ENCODE peak calls at places on chromosomes 13 and 19, in eight cellular contexts. S is GM12865, B is thoracic aorta, H is right atrium auricular region, Q is lung, C is BE2C, Z is GM12878, M is HFF-Myc. R is an unnamed sample.
A peak's percentile ranks its signal among the peaks of the same experiment; 100 is the strongest.

GRCh38 chr19:4988770-4989251 is 19.9 kb downstream of the KDM4B start:
- DNase-seq in B (peak; percentile 80), H (peak; percentile 82), Z (no peak), C (peak; percentile 48), S (no peak), Q (peak; percentile 39), M (no peak), R (peak; percentile 76)

GRCh38 chr19:35491838-35492360 is 1.6 kb upstream of the KRTDAP start:
- DNase-seq in C (no peak), S (no peak), H (no peak), Z (no peak), Q (no peak), M (no peak), B (no peak), R (no peak)

GRCh38 chr13:21749410-21749809 is 78.5 kb downstream of the FGF9 start:
- DNase-seq in B (no peak), Q (no peak), S (no peak), C (no peak), Z (no peak), M (no peak), H (no peak), R (peak; percentile 27)

GRCh38 chr13:100875392-100876043 is 200.9 kb upstream of the TMTC4 start:
- DNase-seq in S (peak; percentile 27), Q (no peak), Z (peak; percentile 7), H (no peak), M (peak; percentile 89), C (no peak), B (no peak), R (peak; percentile 87)

GRCh38 chr13:110463876-110464510 is 97.5 kb downstream of the RAB20 start:
- DNase-seq in C (no peak), B (no peak), S (no peak), M (no peak), H (no peak), Q (no peak), Z (no peak), R (no peak)

GRCh38 chr19:48625891-48626327 is 6.6 kb downstream of the SPHK2 start:
- DNase-seq in C (no peak), S (no peak), Z (no peak), M (no peak), H (no peak), B (no peak), Q (no peak), R (no peak)

GRCh38 chr13:20673711-20674110 is 29.8 kb upstream of the IL17D start:
- DNase-seq in S (no peak), Z (no peak), C (no peak), H (no peak), M (no peak), Q (no peak), B (no peak), R (no peak)

GRCh38 chr13:33642374-33643065 is 175.4 kb upstream of the RFC3 start:
- DNase-seq in B (no peak), H (peak; percentile 65), Z (no peak), S (no peak), Q (no peak), C (no peak), M (no peak), R (no peak)

GRCh38 chr13:63184693-63185092 is 1769.0 kb upstream of the PCDH20 start:
- DNase-seq in Q (no peak), Z (no peak), M (peak; percentile 43), S (no peak), B (no peak), H (no peak), C (no peak), R (peak; percentile 64)

GRCh38 chr19:30686252-30686762 is 314.1 kb downstream of the ZNF536 start:
- DNase-seq in Z (no peak), Q (no peak), S (no peak), C (peak; percentile 27), M (no peak), B (no peak), H (no peak), R (no peak)

GRCh38 chr13:27203186-27203585 is 31.6 kb upstream of the USP12 start:
- DNase-seq in Q (no peak), B (no peak), H (no peak), C (no peak), S (no peak), Z (no peak), M (no peak), R (no peak)

GRCh38 chr19:30545752-30546151 is 173.6 kb downstream of the ZNF536 start:
- DNase-seq in Q (no peak), S (no peak), C (no peak), H (no peak), B (no peak), M (no peak), Z (no peak), R (no peak)

GRCh38 chr13:107421028-107421427 is 794.3 kb downstream of the LIG4 start:
- DNase-seq in Q (no peak), S (no peak), C (no peak), M (no peak), Z (no peak), H (no peak), B (no peak), R (no peak)

GRCh38 chr19:21474671-21475181 is 30.7 kb upstream of the ZNF429 start:
- DNase-seq in S (peak; percentile 10), Q (peak; percentile 79), B (peak; percentile 20), C (no peak), M (no peak), H (peak; percentile 88), Z (no peak), R (peak; percentile 57)

GRCh38 chr13:34162545-34162936 is 344.6 kb downstream of the RFC3 start:
- DNase-seq in B (no peak), M (peak; percentile 5), C (no peak), H (no peak), S (peak; percentile 1), Q (no peak), Z (no peak), R (no peak)

GRCh38 chr13:48236528-48237353 is 3.7 kb downstream of the ITM2B start:
- DNase-seq in Q (no peak), B (no peak), H (no peak), Z (no peak), C (no peak), M (no peak), S (no peak), R (no peak)

GRCh38 chr19:1651061-1651547 is 1.3 kb downstream of the TCF3 start:
- DNase-seq in H (no peak), Z (peak; percentile 56), S (peak; percentile 94), B (no peak), M (no peak), Q (no peak), C (peak; percentile 24), R (no peak)

GRCh38 chr13:111861766-111862366 is 205.1 kb upstream of the SOX1 start:
- DNase-seq in Q (no peak), M (no peak), S (no peak), Z (no peak), C (no peak), H (no peak), B (no peak), R (no peak)

GRCh38 chr13:30792257-30793000 is 57.1 kb downstream of the ALOX5AP start:
- DNase-seq in S (no peak), Z (no peak), H (peak; percentile 80), M (peak; percentile 83), Q (peak; percentile 55), C (peak; percentile 88), B (peak; percentile 38), R (peak; percentile 94)

GRCh38 chr19:51810228-51810627 is 15.3 kb downstream of the FPR3 start:
- DNase-seq in Z (no peak), B (no peak), H (no peak), S (no peak), Q (no peak), C (no peak), M (no peak), R (no peak)
- TF ChIP-seq CTCF in Z (no peak), B (no peak), H (peak; percentile 59), S (no peak), Q (no peak), C (peak; percentile 7), M (no peak), R (no peak)

DNA sequence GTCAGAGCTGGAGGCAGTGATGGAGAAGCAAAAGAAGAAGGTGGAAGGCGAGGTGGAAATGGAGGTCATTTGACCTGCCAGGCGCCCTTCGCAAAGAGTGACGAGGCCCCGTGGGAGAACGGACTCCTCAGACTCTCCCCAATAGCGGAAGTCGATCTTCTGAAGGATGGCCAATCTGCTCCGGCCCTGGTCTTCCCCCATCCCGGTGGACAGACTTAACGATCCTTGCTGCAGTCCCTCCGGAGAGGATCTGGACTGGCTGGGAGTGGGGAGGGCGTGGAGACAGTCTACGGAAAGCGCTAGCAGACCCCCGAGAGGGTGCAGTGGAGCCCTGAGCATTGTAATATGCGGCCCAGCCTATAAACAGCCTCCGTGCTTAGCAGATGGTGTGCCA is 11.9 kb downstream of the EPS8L1 start:
- DNase-seq in S (no peak), H (no peak), M (no peak), C (no peak), Z (no peak), Q (no peak), B (no peak), R (no peak)
- H3K4me3 ChIP-seq in S (no peak overlapping the region), H (peak overlapping the region; percentile 56), M (peak overlapping the region; percentile 36), C (peak overlapping the region; percentile 53), Z (peak overlapping the region; percentile 27), Q (no peak overlapping the region), B (peak overlapping the region; percentile 75), R (peak overlapping the region; percentile 64)

DNA sequence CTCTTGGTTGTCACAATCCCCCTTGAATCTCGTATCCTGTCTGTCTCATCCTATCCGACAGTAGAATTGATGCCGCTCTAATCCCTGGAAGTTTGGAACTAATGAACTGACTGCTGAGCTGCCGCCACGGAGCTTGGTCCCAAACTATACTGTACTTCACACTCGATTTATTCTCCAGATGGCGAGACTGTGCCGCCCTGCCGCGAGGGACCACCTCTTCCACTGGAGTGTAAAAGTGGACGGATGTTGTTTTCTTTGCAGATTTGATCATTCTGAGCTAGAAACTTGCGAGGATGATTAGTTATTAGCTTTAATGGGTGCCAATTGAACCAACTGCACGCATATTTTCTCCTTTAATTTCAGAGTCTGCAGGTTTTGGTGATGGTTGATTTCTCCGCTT is 117.2 kb downstream of the ZIC5 start:
- DNase-seq in C (no peak), Q (no peak), B (no peak), M (no peak), H (no peak), S (no peak), Z (no peak), R (no peak)
- TF ChIP-seq CTCF in C (no peak), Q (no peak), B (no peak), M (no peak), H (no peak), S (no peak), Z (no peak), R (no peak)

DNA sequence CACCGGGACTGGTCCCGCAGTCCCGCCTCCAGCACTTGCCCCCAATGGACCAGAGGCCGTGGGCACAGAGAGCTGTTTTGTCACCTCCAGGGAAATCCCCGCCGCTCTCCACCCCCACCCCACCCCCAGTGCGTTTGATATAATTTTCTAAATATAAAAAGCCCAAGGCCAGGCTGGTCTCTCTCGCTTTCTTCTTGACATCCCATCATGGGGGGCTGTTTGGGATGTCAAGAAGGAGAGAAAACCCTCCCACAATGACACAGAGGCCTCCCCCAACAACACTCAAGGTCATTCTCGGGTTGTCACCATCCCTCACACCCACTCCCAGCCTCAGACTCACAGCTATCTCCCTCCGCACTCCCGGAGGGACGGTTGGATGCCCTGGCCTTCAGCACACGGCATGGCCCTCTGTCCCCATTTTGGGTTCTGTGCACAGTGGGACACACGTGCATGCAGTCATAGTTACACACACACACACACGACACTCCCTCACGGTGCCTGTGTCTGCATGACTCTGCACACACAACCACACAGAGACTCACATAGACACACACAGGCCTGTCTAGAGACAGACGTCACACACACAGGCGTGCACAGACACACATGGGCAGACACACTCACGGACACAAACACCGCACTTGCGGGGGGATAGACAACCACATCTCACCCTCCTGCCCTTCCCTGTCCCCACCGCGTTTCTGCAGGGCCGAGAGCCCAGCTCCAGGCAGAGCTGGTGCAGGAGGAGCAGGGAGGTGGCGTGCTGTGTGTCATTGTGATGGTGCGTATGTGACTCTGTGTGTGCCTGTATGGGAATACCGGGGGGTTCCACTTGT is 4.8 kb upstream of the NFIC start:
- DNase-seq in H (no peak), S (no peak), Q (no peak), M (no peak), C (no peak), Z (no peak), B (no peak), R (no peak)
- H3K4me3 ChIP-seq in H (peak overlapping the region; percentile 99), S (peak overlapping the region; percentile 72), Q (no peak overlapping the region), M (peak overlapping the region; percentile 84), C (peak overlapping the region; percentile 83), Z (peak overlapping the region; percentile 86), B (peak overlapping the region; percentile 81), R (peak overlapping the region; percentile 61)

R was measured in retinal pigment epithelial cell.